ENCODE peak calls at places on chromosomes 1 and 21, in six cellular contexts. E, Y, Z, W, D and R are unnamed samples.

GRCh38 chr1:241286486-241286885 is 70.5 kb downstream of the RGS7 start:
- DNase-seq in E (no peak), Y (no peak), Z (no peak), W (no peak), D (no peak), R (no peak)

GRCh38 chr1:89358287-89358893 is 5.5 kb upstream of the GBP6 start:
- DNase-seq in E (peak; percentile 84), Y (peak; percentile 76), Z (peak; percentile 71), W (peak; percentile 62), D (peak; percentile 89), R (peak; percentile 53)

GRCh38 chr1:201819346-201819745 is 9.6 kb upstream of the IPO9 start:
- DNase-seq in E (no peak), Y (no peak), Z (no peak), W (no peak), D (no peak), R (no peak)

GRCh38 chr1:220880726-220881506 is 1.7 kb downstream of the HLX start:
- DNase-seq in E (peak; percentile 79), Y (no peak), Z (peak; percentile 69), W (no peak), D (peak; percentile 85), R (no peak)

GRCh38 chr1:180201451-180202200 is 28.4 kb upstream of the LHX4 start:
- DNase-seq in E (no peak), Y (no peak), Z (no peak), W (no peak), D (no peak), R (no peak)

GRCh38 chr21:25838809-25839208 is 104.0 kb downstream of the GABPA start:
- DNase-seq in E (no peak), Y (no peak), Z (no peak), W (no peak), D (no peak), R (no peak)

GRCh38 chr1:154925335-154926170 is 11.0 kb downstream of the PMVK start:
- DNase-seq in E (no peak), Y (no peak), Z (no peak), W (no peak), D (no peak), R (no peak)

GRCh38 chr1:13764533-13764932 is 64.5 kb downstream of the PRDM2 start:
- DNase-seq in E (no peak), Y (no peak), Z (no peak), W (no peak), D (no peak), R (no peak)

GRCh38 chr1:164320780-164321683 is 238.0 kb upstream of the PBX1 start:
- DNase-seq in E (no peak), Y (no peak), Z (peak; percentile 22), W (peak; percentile 2), D (no peak), R (no peak)

GRCh38 chr1:240888039-240888786 is 276.3 kb upstream of the GREM2 start:
- DNase-seq in E (no peak), Y (no peak), Z (peak; percentile 19), W (peak; percentile 36), D (no peak), R (no peak)

GRCh38 chr1:22206551-22207125 is 63.7 kb upstream of the WNT4 start:
- DNase-seq in E (no peak), Y (no peak), Z (no peak), W (no peak), D (peak; percentile 44), R (no peak)

GRCh38 chr1:234921266-234922062 is 207.2 kb downstream of the TOMM20 start:
- DNase-seq in E (peak; percentile 74), Y (no peak), Z (peak; percentile 72), W (peak; percentile 78), D (no peak), R (no peak)

GRCh38 chr1:19737413-19737812 is 62.3 kb downstream of the TMCO4 start:
- DNase-seq in E (no peak), Y (no peak), Z (no peak), W (no peak), D (no peak), R (no peak)

GRCh38 chr1:2642560-2643413 is 10.0 kb upstream of the MMEL1 start:
- DNase-seq in E (peak; percentile 93), Y (peak; percentile 95), Z (peak; percentile 91), W (peak; percentile 89), D (peak; percentile 97), R (peak; percentile 94)

GRCh38 chr1:155479205-155479604 is 83.4 kb downstream of the ASH1L start:
- DNase-seq in E (no peak), Y (no peak), Z (no peak), W (no peak), D (no peak), R (no peak)

DNA sequence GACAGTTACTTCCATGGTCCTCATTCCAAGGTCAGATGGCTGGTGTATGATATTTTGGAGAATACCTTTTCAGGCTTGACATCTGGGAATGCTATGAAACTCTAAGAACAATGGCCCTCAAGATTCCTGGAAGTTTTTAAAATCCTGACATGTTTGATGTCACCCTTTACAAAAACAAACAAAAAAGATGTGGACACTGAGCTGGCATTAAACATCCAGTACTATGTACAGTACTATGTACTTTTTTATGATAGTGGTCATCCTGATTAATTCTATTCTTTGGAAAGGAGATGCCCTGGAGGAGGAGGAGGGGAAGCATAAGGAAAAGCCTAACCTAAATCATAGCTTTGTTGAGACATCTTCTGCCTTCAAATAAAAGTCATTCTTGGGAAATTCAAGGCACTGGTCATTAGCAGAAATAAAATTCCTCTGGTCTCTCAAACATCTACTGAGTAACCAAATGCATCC is 235.4 kb downstream of the HMCN1 start:
- DNase-seq in E (no peak), Y (no peak), Z (no peak), W (no peak), D (no peak), R (no peak)
- H3K4me1 ChIP-seq in E (peaks cover 39% of the 10 kb centered on the region), Y (no peaks in the 10 kb centered on the region), Z (no peaks in the 10 kb centered on the region), W (no peaks in the 10 kb centered on the region), D (peaks cover 2% of the 10 kb centered on the region), R (no peaks in the 10 kb centered on the region)

GRCh38 chr1:159924791-159925712 is at the start of gene TAGLN2:
- DNase-seq in E (peak; percentile 95), Y (peak; percentile 89), Z (peak; percentile 92), W (peak; percentile 93), D (peak; percentile 98), R (peak; percentile 79)
- H3K4me1 ChIP-seq in E (peaks cover 40% of the 10 kb centered on the region), Y (peaks cover 42% of the 10 kb centered on the region), Z (peaks cover 30% of the 10 kb centered on the region), W (peaks cover 27% of the 10 kb centered on the region), D (no peaks in the 10 kb centered on the region), R (peaks cover 28% of the 10 kb centered on the region)

DNA sequence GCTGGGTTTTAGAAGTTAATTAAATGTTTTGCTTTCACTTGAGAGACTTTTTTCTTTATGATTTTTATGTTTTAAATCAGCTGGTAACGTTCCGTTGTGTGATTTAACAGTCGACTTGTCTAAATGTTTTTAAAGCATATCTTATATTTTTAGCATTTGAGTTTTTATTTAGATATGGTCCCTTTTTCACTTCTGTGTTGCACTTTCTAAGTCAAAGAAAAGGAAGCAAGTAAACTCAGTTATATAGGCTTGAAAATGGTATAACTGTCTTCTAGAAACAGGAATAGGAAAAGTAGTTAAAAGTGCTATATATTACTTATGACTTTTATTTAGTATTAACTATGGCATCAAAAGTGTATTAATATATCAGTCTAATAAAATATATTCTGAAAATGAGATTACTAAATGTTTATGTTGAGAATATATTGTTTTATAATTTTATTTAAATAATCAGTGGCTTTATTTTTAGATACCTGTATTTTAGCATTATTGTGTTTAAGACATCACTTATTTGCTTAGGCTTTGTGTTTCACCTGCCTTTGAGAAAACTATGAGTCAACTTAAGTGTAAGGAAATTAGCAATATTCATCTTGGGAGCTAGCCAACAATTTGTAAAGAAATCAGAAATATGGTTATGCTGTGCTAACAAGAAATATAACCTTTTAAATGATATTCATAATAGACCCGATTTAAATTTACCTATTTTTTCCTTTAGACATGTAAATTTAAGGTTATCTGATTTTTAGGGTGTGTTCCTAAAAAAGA is 60.5 kb downstream of the RABGAP1L start:
- DNase-seq in E (no peak), Y (no peak), Z (no peak), W (peak; percentile 17), D (no peak), R (no peak)
- H3K4me1 ChIP-seq in E (peaks cover 4% of the 10 kb centered on the region), Y (no peaks in the 10 kb centered on the region), Z (peaks cover 3% of the 10 kb centered on the region), W (no peaks in the 10 kb centered on the region), D (no peaks in the 10 kb centered on the region), R (no peaks in the 10 kb centered on the region)

DNA sequence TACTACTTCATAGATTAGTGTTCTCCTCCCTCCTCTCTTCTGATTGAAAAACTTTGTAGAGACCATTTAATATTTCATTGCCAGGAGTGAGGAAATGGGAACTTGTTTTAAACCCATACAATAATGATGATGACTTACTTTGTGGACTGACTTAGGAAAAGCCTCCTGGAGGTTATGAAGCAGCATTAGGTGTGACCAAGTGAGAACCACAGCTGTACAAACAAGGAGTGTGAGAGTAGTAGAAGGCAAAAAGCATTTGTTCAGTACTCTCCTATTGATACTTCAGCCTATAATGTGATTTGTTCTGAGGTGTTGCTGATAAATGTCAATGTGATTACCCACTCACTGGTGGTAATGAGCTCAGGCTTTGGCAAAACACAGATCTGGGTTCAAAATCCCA is 8.4 kb downstream of the TIPRL start:
- DNase-seq in E (no peak), Y (no peak), Z (no peak), W (no peak), D (no peak), R (no peak)
- H3K4me1 ChIP-seq in E (peaks cover 3% of the 10 kb centered on the region), Y (peaks cover under 1% of the 10 kb centered on the region), Z (no peaks in the 10 kb centered on the region), W (no peaks in the 10 kb centered on the region), D (no peaks in the 10 kb centered on the region), R (no peaks in the 10 kb centered on the region)

DNA sequence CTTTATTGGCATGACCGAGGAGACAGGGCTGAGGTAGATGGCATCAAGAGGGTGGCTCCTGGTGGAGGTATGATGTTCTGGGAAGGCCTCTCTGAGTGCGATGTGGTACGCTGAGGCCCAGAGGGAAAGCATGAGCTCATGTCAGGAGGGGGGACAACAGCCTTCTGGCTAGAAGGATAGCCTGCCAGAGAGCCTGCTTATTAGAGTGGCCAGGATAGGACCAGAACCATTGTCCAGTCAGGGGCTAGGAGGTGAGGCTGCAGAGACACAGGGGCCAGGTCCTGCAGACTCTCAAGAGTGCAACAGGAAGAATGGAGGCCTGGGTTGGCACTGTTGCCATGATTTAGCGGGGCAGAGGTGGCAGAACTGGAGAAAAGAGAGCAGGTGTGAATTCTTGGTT is 7.3 kb downstream of the ADARB1 start:
- DNase-seq in E (no peak), Y (no peak), Z (no peak), W (no peak), D (no peak), R (no peak)
- H3K4me1 ChIP-seq in E (peaks cover 100% of the 10 kb centered on the region), Y (peaks cover 100% of the 10 kb centered on the region), Z (no peaks in the 10 kb centered on the region), W (peaks cover 24% of the 10 kb centered on the region), D (peaks cover 8% of the 10 kb centered on the region), R (peaks cover 79% of the 10 kb centered on the region)

GRCh38 chr1:184867866-184868585 is 106.3 kb downstream of the NIBAN1 start:
- DNase-seq in E (no peak), Y (no peak), Z (no peak), W (no peak), D (no peak), R (no peak)

GRCh38 chr1:184865831-184866230 is 108.5 kb downstream of the NIBAN1 start:
- DNase-seq in E (no peak), Y (no peak), Z (no peak), W (no peak), D (no peak), R (no peak)

GRCh38 chr1:184866991-184867788 is 107.1 kb downstream of the NIBAN1 start:
- DNase-seq in E (no peak), Y (peak; percentile 76), Z (no peak), W (no peak), D (no peak), R (peak; percentile 33)

GRCh38 chr1:184866582-184866981 is 107.7 kb downstream of the NIBAN1 start:
- DNase-seq in E (no peak), Y (no peak), Z (no peak), W (no peak), D (no peak), R (no peak)

GRCh38 chr1:184870319-184870718 is 104.0 kb downstream of the NIBAN1 start:
- DNase-seq in E (no peak), Y (no peak), Z (no peak), W (no peak), D (no peak), R (peak; percentile 13)
- H3K4me1 ChIP-seq in E (peaks cover 31% of the 10 kb centered on the region), Y (peaks cover 33% of the 10 kb centered on the region), Z (peaks cover 14% of the 10 kb centered on the region), W (no peaks in the 10 kb centered on the region), D (peaks cover 9% of the 10 kb centered on the region), R (peaks cover 8% of the 10 kb centered on the region)